ENCODE peak calls at places on chromosomes 2 and 18, in nine cellular contexts. N is WTC11; R is neural progenitor cell; H is stimulated activated CD4-positive, alpha-beta T cell treated with anti-CD3 and anti-CD28 coated beads, TNF-alpha, amount 100 ng/mL, for 4 hours; W is prostate gland; E is retina; X is fibroblast of villous mesenchyme; I is GM12865; T is cardiac muscle cell. V is an unnamed sample.

GRCh38 chr2:186445506-186445905 is 40.6 kb upstream of the ZC3H15 start:
- DNase-seq in N (no peak), R (no peak), H (no peak), W (no peak), E (no peak), X (no peak), I (no peak), T (peak), V (no peak)

GRCh38 chr2:237060518-237061312 is 25.0 kb upstream of the COPS8 start:
- DNase-seq in N (peak), R (peak), H (no peak), W (peak), E (peak), X (peak), I (peak), T (peak), V (peak)

GRCh38 chr2:7813541-7814310 is 868.1 kb upstream of the ID2 start:
- DNase-seq in N (no peak), R (no peak), H (no peak), W (no peak), E (no peak), X (peak), I (no peak), T (peak), V (no peak)

GRCh38 chr18:27114842-27115241 is 70.3 kb downstream of the CHST9 start:
- DNase-seq in N (no peak), R (no peak), H (no peak), W (no peak), E (no peak), X (no peak), I (no peak), T (no peak), V (no peak)

GRCh38 chr2:218270721-218271486 is 585 bp downstream of the PNKD start:
- DNase-seq in N (no peak), R (no peak), H (no peak), W (no peak), E (no peak), X (peak), I (no peak), T (no peak), V (no peak)

GRCh38 chr2:105869318-105869717 is 124.6 kb downstream of the NCK2 start:
- DNase-seq in N (no peak), R (no peak), H (no peak), W (peak), E (no peak), X (no peak), I (no peak), T (no peak), V (no peak)

GRCh38 chr2:27118525-27119329 is at the start of gene CGREF1:
- DNase-seq in N (peak), R (peak), H (peak), W (no peak), E (peak), X (no peak), I (peak), T (peak), V (no peak)

GRCh38 chr2:62660582-62661262 is 44.8 kb upstream of the EHBP1 start:
- DNase-seq in N (no peak), R (no peak), H (no peak), W (no peak), E (no peak), X (peak), I (no peak), T (peak), V (no peak)

GRCh38 chr18:25262920-25263319 is 89.0 kb downstream of the ZNF521 start:
- DNase-seq in N (no peak), R (no peak), H (no peak), W (no peak), E (no peak), X (no peak), I (no peak), T (no peak), V (no peak)

GRCh38 chr2:104574367-104574766 is 279.5 kb upstream of the POU3F3 start:
- DNase-seq in N (no peak), R (no peak), H (no peak), W (no peak), E (no peak), X (no peak), I (no peak), T (no peak), V (no peak)

GRCh38 chr2:85751627-85752026 is 2.2 kb upstream of the ATOH8 start:
- DNase-seq in N (no peak), R (no peak), H (no peak), W (no peak), E (no peak), X (no peak), I (no peak), T (no peak), V (no peak)

GRCh38 chr2:48715042-48715899 is 40.3 kb downstream of the LHCGR start:
- DNase-seq in N (no peak), R (no peak), H (no peak), W (peak), E (no peak), X (peak), I (no peak), T (peak), V (no peak)

GRCh38 chr2:142874293-142874814 is 3.1 kb upstream of the KYNU start:
- DNase-seq in N (no peak), R (no peak), H (no peak), W (peak), E (no peak), X (peak), I (peak), T (peak), V (no peak)

GRCh38 chr2:132670961-132671781 is 1.2 kb upstream of the LYPD1 start:
- DNase-seq in N (peak), R (peak), H (no peak), W (no peak), E (peak), X (peak), I (no peak), T (peak), V (peak)

V was measured in NCI-H748 treated with DMSO at 0.1 percent for 48 hours.